ENCODE peak calls at places on chromosomes 2 and 18, in five cellular contexts. W is H1, U is K562, D is right lobe of liver, X is IMR-90. T is an unnamed sample.

GRCh38 chr2:237530472-237531433 is 35.6 kb upstream of the PRLH start:
- DNase-seq in W (no peak), U (no peak), D (no peak), X (no peak), T (no peak)

GRCh38 chr2:64165696-64166095 is 21.5 kb upstream of the PELI1 start:
- DNase-seq in W (no peak), U (no peak), D (no peak), X (peak; percentile 84), T (no peak)

GRCh38 chr18:79549638-79550000 is 130.0 kb upstream of the CTDP1 start:
- DNase-seq in W (no peak), U (no peak), D (no peak), X (no peak), T (no peak)

GRCh38 chr18:35203001-35203553 is 37.8 kb upstream of the ZNF397 start:
- DNase-seq in W (no peak), U (no peak), D (no peak), X (no peak), T (no peak)

GRCh38 chr18:55641501-55641900 is 53.5 kb upstream of the TCF4 start:
- DNase-seq in W (no peak), U (no peak), D (no peak), X (peak; percentile 40), T (no peak)

GRCh38 chr2:134839649-134840048 is 1.2 kb downstream of the ACMSD start:
- DNase-seq in W (no peak), U (no peak), D (no peak), X (no peak), T (no peak)

GRCh38 chr18:48896875-48897511 is 53.8 kb downstream of the SMAD7 start:
- DNase-seq in W (no peak), U (peak; percentile 95), D (peak; percentile 67), X (peak; percentile 17), T (no peak)

GRCh38 chr18:78133729-78134128 is 845.9 kb upstream of the SALL3 start:
- DNase-seq in W (no peak), U (no peak), D (no peak), X (no peak), T (no peak)

GRCh38 chr2:69309336-69310048 is 77.5 kb downstream of the GFPT1 start:
- DNase-seq in W (no peak), U (no peak), D (no peak), X (peak; percentile 64), T (peak; percentile 52)

GRCh38 chr2:133953524-133953923 is 300.3 kb upstream of the MGAT5 start:
- DNase-seq in W (no peak), U (no peak), D (no peak), X (no peak), T (no peak)

GRCh38 chr18:79634186-79634585 is 45.4 kb upstream of the CTDP1 start:
- DNase-seq in W (no peak), U (no peak), D (no peak), X (no peak), T (no peak)

GRCh38 chr2:28662468-28663095 is 89.0 kb upstream of the PPP1CB start:
- DNase-seq in W (no peak), U (no peak), D (no peak), X (peak; percentile 81), T (no peak)

GRCh38 chr2:237866119-237866621 is 6.7 kb downstream of the RAMP1 start:
- DNase-seq in W (no peak), U (no peak), D (no peak), X (peak; percentile 78), T (peak; percentile 21)

GRCh38 chr18:62982600-62983251 is 267.4 kb downstream of the PHLPP1 start:
- DNase-seq in W (peak; percentile 33), U (peak; percentile 63), D (no peak), X (peak; percentile 63), T (peak; percentile 71)

GRCh38 chr2:218332920-218333645 is 23.6 kb upstream of the CATIP start:
- DNase-seq in W (no peak), U (peak; percentile 90), D (no peak), X (no peak), T (no peak)

GRCh38 chr2:237569896-237570295 is 3.5 kb downstream of the PRLH start:
- DNase-seq in W (no peak), U (no peak), D (no peak), X (no peak), T (no peak)

GRCh38 chr18:8520266-8520665 is 89.0 kb upstream of the RAB12 start:
- DNase-seq in W (no peak), U (no peak), D (no peak), X (no peak), T (no peak)

GRCh38 chr2:232940724-232941123 is 70.7 kb downstream of the SNORC start:
- DNase-seq in W (no peak), U (no peak), D (no peak), X (no peak), T (no peak)

GRCh38 chr2:186347472-186347871 is 138.6 kb upstream of the ZC3H15 start:
- DNase-seq in W (no peak), U (no peak), D (no peak), X (peak; percentile 2), T (no peak)

GRCh38 chr18:62781893-62782292 is 66.6 kb downstream of the PHLPP1 start:
- DNase-seq in W (no peak), U (no peak), D (peak; percentile 42), X (peak; percentile 91), T (peak; percentile 30)

GRCh38 chr2:169089182-169089581 is 19.8 kb downstream of the DHRS9 start:
- DNase-seq in W (no peak), U (no peak), D (no peak), X (no peak), T (no peak)

GRCh38 chr2:215447673-215448081 is 11.8 kb upstream of the FN1 start:
- DNase-seq in W (no peak), U (no peak), D (no peak), X (no peak), T (no peak)

GRCh38 chr18:44740000-44740399 is 59.3 kb downstream of the SETBP1 start:
- DNase-seq in W (no peak), U (no peak), D (no peak), X (no peak), T (no peak)

GRCh38 chr2:9525266-9525665 is 30.4 kb downstream of the ADAM17 start:
- DNase-seq in W (no peak), U (no peak), D (no peak), X (no peak), T (no peak)

GRCh38 chr2:234286118-234286598 is 210.7 kb downstream of the ARL4C start:
- DNase-seq in W (no peak), U (no peak), D (no peak), X (peak; percentile 71), T (peak; percentile 18)

GRCh38 chr2:53286336-53286735 is 481.3 kb upstream of the CHAC2 start:
- DNase-seq in W (no peak), U (no peak), D (no peak), X (peak; percentile 45), T (no peak)

GRCh38 chr2:42368817-42369550 is 8.0 kb upstream of the COX7A2L start:
- DNase-seq in W (no peak), U (no peak), D (no peak), X (no peak), T (no peak)

DNA sequence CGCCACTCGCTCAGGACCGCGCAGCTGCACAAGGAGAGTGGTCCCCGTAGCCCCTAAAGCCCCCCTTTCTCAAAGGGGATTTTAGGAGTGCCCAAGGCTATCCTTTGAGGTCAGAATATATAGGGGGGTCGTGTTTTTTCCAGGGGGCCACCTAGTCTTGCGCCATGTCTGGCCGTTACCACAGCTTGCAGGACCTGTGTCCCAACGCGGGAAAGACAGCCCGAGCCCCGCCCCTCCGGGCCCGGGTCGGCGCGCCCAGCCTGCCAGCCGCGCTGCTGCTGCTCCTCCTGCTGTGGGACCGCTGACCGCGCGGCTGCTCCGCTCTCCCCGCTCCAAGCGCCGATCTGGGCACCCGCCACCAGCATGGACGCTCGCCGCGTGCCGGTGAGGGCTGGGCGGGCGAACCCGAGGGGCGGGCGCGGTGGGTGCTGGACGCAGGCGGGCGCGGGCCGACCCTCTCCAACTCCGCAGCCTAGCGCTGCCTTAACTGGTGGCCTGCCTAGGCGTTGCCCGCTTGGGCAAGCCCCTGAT is at the start of gene CDCA7:
- DNase-seq in W (peak; percentile 23), U (peak; percentile 89), D (peak; percentile 39), X (peak; percentile 54), T (peak; percentile 74)
- TF ChIP-seq POLR2A in W (peak; percentile 36), U (peak; percentile 83), D (no peak), X (no peak), T (no peak)

GRCh38 chr2:187442378-187442777 is 5.7 kb downstream of the CALCRL start:
- DNase-seq in W (no peak), U (no peak), D (no peak), X (no peak), T (no peak)
- H3K4me3 ChIP-seq in W (no peak overlapping the region), U (no peak overlapping the region), D (no peak overlapping the region), X (no peak overlapping the region), T (no peak overlapping the region)

DNA sequence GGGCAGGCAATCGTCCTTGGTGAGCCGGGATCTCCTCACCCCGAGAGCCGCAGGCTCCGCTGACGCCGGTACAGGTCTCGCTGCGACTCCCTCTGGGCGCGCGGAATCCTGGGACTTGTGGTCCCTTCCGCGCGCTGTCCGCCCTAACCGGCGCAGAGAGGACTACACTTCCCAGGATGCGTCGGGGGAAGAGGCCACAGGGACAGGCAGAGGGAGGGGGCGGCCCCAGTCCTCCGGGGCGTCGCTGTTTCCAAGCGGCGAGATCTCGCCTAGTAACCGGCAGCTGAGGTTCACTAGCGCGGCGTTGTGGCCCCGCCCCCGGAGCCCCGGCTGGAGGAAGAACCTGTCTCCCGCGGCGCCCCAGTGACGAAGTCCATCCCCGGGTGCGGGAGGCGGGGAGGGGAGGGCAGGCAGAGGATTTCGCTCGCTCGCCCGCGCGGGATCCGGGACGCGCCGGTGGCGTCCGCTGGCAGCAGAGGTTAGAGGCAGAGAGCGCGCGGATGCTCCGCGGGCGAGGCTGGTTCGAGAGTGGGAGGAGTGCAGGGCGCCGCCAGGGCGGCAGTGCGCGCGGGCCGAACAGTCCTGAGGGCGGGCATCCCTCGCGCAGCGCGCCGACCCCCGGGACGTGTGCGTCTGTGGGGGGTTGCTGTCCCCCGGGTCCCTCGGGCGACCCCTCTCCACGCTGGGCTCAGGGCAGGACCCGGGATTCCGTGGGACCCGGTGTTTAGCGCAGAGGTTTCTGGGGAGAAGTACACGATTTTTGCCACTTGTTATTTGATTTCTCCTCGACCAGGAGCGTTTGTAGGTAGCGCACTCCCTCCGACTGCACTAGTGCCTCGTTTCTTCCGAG is at the start of gene EML6:
- DNase-seq in W (peak; percentile 95), U (peak; percentile 99), D (peak; percentile 99), X (peak; percentile 98), T (peak; percentile 95)
- TF ChIP-seq POLR2A in W (peak; percentile 68), U (no peak), D (peak; percentile 71), X (peak; percentile 8), T (peak; percentile 16)

DNA sequence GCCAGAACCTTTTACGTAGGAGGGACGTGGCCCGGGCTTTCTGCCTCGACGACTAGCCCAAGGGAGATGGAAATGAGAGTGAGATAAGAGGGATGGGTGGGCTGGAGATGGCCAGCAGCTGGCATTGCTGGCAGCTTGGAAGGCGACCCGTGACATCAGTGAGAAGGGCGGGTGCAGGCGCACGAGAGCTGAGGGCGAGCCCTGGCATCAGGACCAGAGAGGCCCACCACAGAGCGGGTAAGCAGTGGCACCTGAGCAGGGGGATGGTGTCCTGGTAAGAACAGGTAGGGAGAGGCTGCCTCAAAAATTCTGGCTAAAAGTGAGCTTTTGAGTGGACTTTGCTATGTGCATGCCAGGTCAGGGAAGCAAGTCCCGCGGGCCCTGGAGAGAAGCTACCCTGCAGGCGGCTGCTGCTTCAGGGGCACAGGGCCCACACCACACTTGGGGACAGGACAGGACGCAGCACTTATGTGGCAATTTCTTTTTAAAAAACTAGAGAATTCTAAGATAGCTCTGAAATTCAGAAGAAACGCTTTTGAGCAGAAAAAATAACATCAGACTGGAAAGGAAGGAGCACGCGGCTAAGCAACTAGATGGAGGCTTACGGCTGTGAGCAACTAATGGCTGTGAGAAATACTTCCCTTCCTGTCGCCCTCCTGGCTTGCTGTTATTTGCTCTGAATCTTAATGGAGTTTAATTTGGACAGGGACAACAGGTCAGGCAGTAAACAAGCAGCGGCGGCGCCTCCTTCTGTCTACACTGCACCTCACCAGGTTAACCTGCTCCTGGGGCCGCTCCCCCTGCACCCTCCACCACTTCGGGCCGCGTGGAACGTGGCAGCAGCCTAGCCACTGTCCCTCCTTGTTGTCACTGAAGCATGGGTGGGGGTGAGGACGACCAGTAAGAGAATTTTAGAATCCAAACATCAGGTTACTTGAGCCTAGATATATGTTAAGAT is 20.5 kb downstream of the THAP4 start:
- DNase-seq in W (no peak), U (no peak), D (peak; percentile 53), X (no peak), T (no peak)
- H3K4me3 ChIP-seq in W (no peak overlapping the region), U (no peak overlapping the region), D (peak overlapping the region; percentile 50), X (no peak overlapping the region), T (no peak overlapping the region)

T was measured in ovary.